ENCODE peak calls at places on chromosomes 3 and 15, in seven cellular contexts. Y is left colon, Q is left cardiac atrium, J is HFFc6, V is A549, F is stomach, G is kidney. S is an unnamed sample.

GRCh38 chr3:129382366-129382765 is 46.1 kb downstream of the EFCAB12 start:
- DNase-seq in F (no peak), V (no peak), Q (no peak), Y (no peak), J (no peak), G (no peak), S (no peak)

GRCh38 chr3:141050913-141051632 is at the start of gene SPSB4:
- DNase-seq in V (peak; percentile 47), F (no peak), G (peak; percentile 80), J (no peak), Q (peak; percentile 76), Y (no peak), S (no peak)

GRCh38 chr3:120743556-120744195 is 1.1 kb downstream of the GTF2E1 start:
- DNase-seq in F (no peak), Y (no peak), Q (no peak), G (no peak), V (no peak), J (no peak), S (peak; percentile 16)

GRCh38 chr15:62886431-62887071 is 156.0 kb upstream of the TPM1 start:
- DNase-seq in G (no peak), V (peak; percentile 46), Y (no peak), J (no peak), Q (no peak), F (no peak), S (no peak)

GRCh38 chr3:38136272-38136806 is 588 bp downstream of the ACAA1 start:
- DNase-seq in G (no peak), V (no peak), F (peak; percentile 30), J (no peak), Y (peak; percentile 38), Q (no peak), S (no peak)

GRCh38 chr15:42080585-42081462 is 13.5 kb downstream of the PLA2G4D start:
- DNase-seq in F (peak; percentile 24), J (no peak), Y (peak; percentile 12), V (no peak), Q (no peak), G (no peak), S (no peak)

GRCh38 chr3:23959147-23959900 is 14.2 kb downstream of the NR1D2 start:
- DNase-seq in G (no peak), V (peak; percentile 82), J (peak; percentile 92), Q (no peak), F (no peak), Y (no peak), S (peak; percentile 61)

GRCh38 chr3:11007534-11007933 is 15.0 kb downstream of the SLC6A1 start:
- DNase-seq in Y (no peak), V (no peak), J (no peak), G (no peak), Q (no peak), F (no peak), S (no peak)

GRCh38 chr3:145902166-145902565 is 258.8 kb downstream of the PLOD2 start:
- DNase-seq in J (no peak), V (no peak), F (no peak), Q (no peak), Y (no peak), G (no peak), S (no peak)